ENCODE peak calls at places on chromosomes 3 and 15, in nine cellular contexts. R is GM13976; P is stimulated activated CD4-positive, alpha-beta T cell treated with anti-CD3 and anti-CD28 coated beads, Interleukin-4, amount 100 ng/mL, for 1 hour; O is epithelial cell of proximal tubule; W is fibroblast of lung; X is CD8-positive, alpha-beta T cell; H is GM20000; M is HEK293T; B is IMR-90. Z is an unnamed sample.

GRCh38 chr15:94412979-94413741 is 181.8 kb downstream of the MCTP2 start:
- DNase-seq in R (no peak), P (no peak), O (peak), W (peak), X (no peak), H (peak), M (no peak), B (peak), Z (no peak)

GRCh38 chr15:52010633-52011595 is 8.1 kb upstream of the MAPK6 start:
- DNase-seq in R (no peak), P (peak), O (no peak), W (peak), X (no peak), H (peak), M (no peak), B (peak), Z (no peak)

GRCh38 chr3:197590313-197590962 is 34.7 kb upstream of the BDH1 start:
- DNase-seq in R (no peak), P (no peak), O (no peak), W (no peak), X (no peak), H (no peak), M (no peak), B (no peak), Z (no peak)

GRCh38 chr3:21641959-21642358 is 109.1 kb downstream of the ZNF385D start:
- DNase-seq in R (no peak), P (no peak), O (no peak), W (no peak), X (no peak), H (no peak), M (no peak), B (no peak), Z (no peak)

GRCh38 chr3:52339612-52340011 is 23.5 kb downstream of the DNAH1 start:
- DNase-seq in R (peak), P (no peak), O (peak), W (peak), X (peak), H (peak), M (peak), B (peak), Z (peak)

GRCh38 chr3:174216019-174216418 is 643.1 kb upstream of the NAALADL2 start:
- DNase-seq in R (no peak), P (no peak), O (no peak), W (no peak), X (no peak), H (no peak), M (no peak), B (no peak), Z (no peak)

GRCh38 chr3:160200328-160200727 is 24.9 kb upstream of the C3orf80 start:
- DNase-seq in R (no peak), P (no peak), O (no peak), W (no peak), X (no peak), H (no peak), M (no peak), B (no peak), Z (no peak)

GRCh38 chr15:76340198-76340801 is 3.7 kb downstream of the ISL2 start:
- DNase-seq in R (peak), P (peak), O (no peak), W (peak), X (peak), H (peak), M (no peak), B (no peak), Z (peak)

GRCh38 chr15:63350178-63350621 is 31.4 kb downstream of the CA12 start:
- DNase-seq in R (no peak), P (no peak), O (no peak), W (no peak), X (no peak), H (no peak), M (no peak), B (no peak), Z (no peak)

GRCh38 chr3:159947220-159947619 is 41.4 kb upstream of the IL12A start:
- DNase-seq in R (no peak), P (no peak), O (no peak), W (peak), X (no peak), H (no peak), M (no peak), B (peak), Z (no peak)

GRCh38 chr15:100880139-100880896 is 687 bp downstream of the ALDH1A3 start:
- DNase-seq in R (peak), P (no peak), O (no peak), W (peak), X (no peak), H (peak), M (no peak), B (no peak), Z (peak)

GRCh38 chr3:71581981-71582611 is 1.4 kb downstream of the FOXP1 start:
- DNase-seq in R (peak), P (peak), O (no peak), W (peak), X (peak), H (peak), M (peak), B (no peak), Z (peak)

GRCh38 chr3:129424185-129424841 is 4.1 kb downstream of the EFCAB12 start:
- DNase-seq in R (peak), P (no peak), O (no peak), W (no peak), X (no peak), H (peak), M (no peak), B (peak), Z (no peak)

GRCh38 chr15:37764733-37765191 is 169.7 kb upstream of the TMCO5A start:
- DNase-seq in R (no peak), P (peak), O (no peak), W (peak), X (no peak), H (peak), M (peak), B (peak), Z (peak)

GRCh38 chr3:172274906-172275305 is 173.3 kb downstream of the GHSR start:
- DNase-seq in R (no peak), P (no peak), O (no peak), W (no peak), X (no peak), H (no peak), M (no peak), B (no peak), Z (no peak)

GRCh38 chr3:43307649-43308048 is 21.3 kb downstream of the SNRK start:
- DNase-seq in R (no peak), P (no peak), O (no peak), W (no peak), X (no peak), H (no peak), M (no peak), B (no peak), Z (no peak)

GRCh38 chr3:100993309-100993708 is at the start of gene ABI3BP:
- DNase-seq in R (no peak), P (peak), O (no peak), W (peak), X (no peak), H (no peak), M (peak), B (peak), Z (no peak)

GRCh38 chr3:170469151-170470062 is 50.7 kb downstream of the CLDN11 start:
- DNase-seq in R (no peak), P (no peak), O (no peak), W (peak), X (no peak), H (no peak), M (no peak), B (peak), Z (no peak)

GRCh38 chr3:187986514-187986934 is 167.4 kb upstream of the LPP start:
- DNase-seq in R (no peak), P (peak), O (peak), W (peak), X (no peak), H (no peak), M (no peak), B (peak), Z (no peak)

GRCh38 chr3:94413721-94414106 is 350.9 kb downstream of the NSUN3 start:
- DNase-seq in R (no peak), P (no peak), O (no peak), W (peak), X (no peak), H (no peak), M (no peak), B (peak), Z (no peak)

GRCh38 chr3:31957106-31957505 is 24.0 kb downstream of the OSBPL10 start:
- DNase-seq in R (no peak), P (no peak), O (no peak), W (peak), X (no peak), H (no peak), M (no peak), B (no peak), Z (no peak)

GRCh38 chr3:187626581-187626980 is 43.6 kb downstream of the SST start:
- DNase-seq in R (no peak), P (no peak), O (no peak), W (no peak), X (no peak), H (no peak), M (no peak), B (no peak), Z (no peak)

GRCh38 chr15:53447053-53447574 is 312.3 kb downstream of the WDR72 start:
- DNase-seq in R (no peak), P (no peak), O (no peak), W (no peak), X (no peak), H (no peak), M (no peak), B (no peak), Z (no peak)

GRCh38 chr3:127304121-127304744 is 16.4 kb upstream of the PRR20G start:
- DNase-seq in R (no peak), P (no peak), O (no peak), W (no peak), X (no peak), H (no peak), M (peak), B (no peak), Z (no peak)

GRCh38 chr15:68418611-68419161 is 13.3 kb downstream of the ITGA11 start:
- DNase-seq in R (no peak), P (no peak), O (no peak), W (peak), X (no peak), H (no peak), M (no peak), B (peak), Z (no peak)

GRCh38 chr15:66842710-66843441 is 140.8 kb downstream of the SMAD6 start:
- DNase-seq in R (no peak), P (peak), O (no peak), W (peak), X (no peak), H (no peak), M (peak), B (peak), Z (peak)

GRCh38 chr3:17234382-17234781 is 349.6 kb downstream of the PLCL2 start:
- DNase-seq in R (no peak), P (no peak), O (no peak), W (no peak), X (no peak), H (no peak), M (no peak), B (no peak), Z (no peak)

GRCh38 chr15:34987623-34987981 is 485 bp downstream of the ZNF770 start:
- DNase-seq in R (no peak), P (no peak), O (no peak), W (no peak), X (peak), H (no peak), M (no peak), B (no peak), Z (no peak)

GRCh38 chr15:29670945-29671307 is 151.3 kb downstream of the TJP1 start:
- DNase-seq in R (no peak), P (no peak), O (peak), W (peak), X (no peak), H (no peak), M (no peak), B (peak), Z (no peak)

GRCh38 chr3:99651561-99651960 is 13.2 kb downstream of the COL8A1 start:
- DNase-seq in R (no peak), P (no peak), O (peak), W (peak), X (no peak), H (no peak), M (no peak), B (peak), Z (no peak)

GRCh38 chr3:135047061-135047460 is 252.0 kb downstream of the EPHB1 start:
- DNase-seq in R (no peak), P (no peak), O (no peak), W (no peak), X (no peak), H (no peak), M (no peak), B (no peak), Z (no peak)

GRCh38 chr3:50605901-50606326 is 5.7 kb downstream of the CISH start:
- DNase-seq in R (no peak), P (peak), O (peak), W (no peak), X (no peak), H (no peak), M (no peak), B (no peak), Z (no peak)

GRCh38 chr15:29904731-29905417 is 82.6 kb upstream of the TJP1 start:
- DNase-seq in R (no peak), P (no peak), O (no peak), W (peak), X (no peak), H (no peak), M (no peak), B (peak), Z (no peak)

GRCh38 chr3:193816656-193817311 is 223.8 kb downstream of the OPA1 start:
- DNase-seq in R (no peak), P (no peak), O (no peak), W (peak), X (no peak), H (no peak), M (peak), B (peak), Z (no peak)

GRCh38 chr3:49427581-49427980 is 1.5 kb downstream of the NICN1 start:
- DNase-seq in R (peak), P (no peak), O (no peak), W (no peak), X (no peak), H (no peak), M (no peak), B (no peak), Z (no peak)

Z was measured in germinal center.